ENCODE peak calls at places on chromosomes 12 and 14, in four cellular contexts. D, Y, W and J are unnamed samples.

GRCh38 chr12:15336772-15337553 is 14.7 kb downstream of the PTPRO start:
- DNase-seq in D (no peak), W (peak), Y (peak), J (no peak)

GRCh38 chr14:72892879-72893635 is 844 bp downstream of the DPF3 start:
- DNase-seq in W (peak), D (no peak), Y (no peak), J (no peak)

GRCh38 chr14:73189651-73190050 is 47.7 kb upstream of the PAPLN start:
- DNase-seq in Y (no peak), W (no peak), D (no peak), J (no peak)

GRCh38 chr12:4270016-4270669 is 3.4 kb upstream of the CCND2 start:
- DNase-seq in Y (no peak), W (no peak), D (no peak), J (no peak)

GRCh38 chr14:80504781-80505180 is 293.5 kb upstream of the DIO2 start:
- DNase-seq in Y (peak), W (no peak), D (no peak), J (no peak)

GRCh38 chr12:101490286-101490920 is 15.3 kb downstream of the SPIC start:
- DNase-seq in Y (no peak), W (peak), D (peak), J (peak)

GRCh38 chr12:132582058-132582420 is 28.3 kb downstream of the LRCOL1 start:
- DNase-seq in W (no peak), Y (no peak), D (no peak), J (no peak)

GRCh38 chr12:107236824-107237467 is 143.6 kb upstream of the CRY1 start:
- DNase-seq in Y (peak), D (no peak), W (no peak), J (no peak)

GRCh38 chr12:40980346-40981005 is 207.6 kb upstream of the PDZRN4 start:
- DNase-seq in W (no peak), Y (peak), D (no peak), J (no peak)

GRCh38 chr12:119229837-119230236 is 51.1 kb downstream of the HSPB8 start:
- DNase-seq in Y (peak), W (peak), D (peak), J (no peak)

GRCh38 chr12:11727133-11727664 is 77.7 kb downstream of the ETV6 start:
- DNase-seq in Y (no peak), D (no peak), W (no peak), J (no peak)

GRCh38 chr14:87043667-87044200 is 949.2 kb downstream of the GALC start:
- DNase-seq in D (no peak), Y (no peak), W (no peak), J (no peak)

GRCh38 chr12:124608451-124608870 is 41.0 kb upstream of the NCOR2 start:
- DNase-seq in D (no peak), Y (no peak), W (no peak), J (no peak)

GRCh38 chr14:97253756-97254155 is 456.6 kb downstream of the VRK1 start:
- DNase-seq in Y (no peak), D (no peak), W (no peak), J (no peak)

GRCh38 chr12:130813436-130813835 is 25.6 kb downstream of the STX2 start:
- DNase-seq in Y (no peak), D (no peak), W (no peak), J (no peak)

GRCh38 chr14:104820669-104821228 is 19.8 kb downstream of the ZBTB42 start:
- DNase-seq in W (peak), D (no peak), Y (peak), J (peak)

GRCh38 chr14:51448831-51449665 is 202.7 kb upstream of the FRMD6 start:
- DNase-seq in D (no peak), W (peak), Y (peak), J (no peak)

DNA sequence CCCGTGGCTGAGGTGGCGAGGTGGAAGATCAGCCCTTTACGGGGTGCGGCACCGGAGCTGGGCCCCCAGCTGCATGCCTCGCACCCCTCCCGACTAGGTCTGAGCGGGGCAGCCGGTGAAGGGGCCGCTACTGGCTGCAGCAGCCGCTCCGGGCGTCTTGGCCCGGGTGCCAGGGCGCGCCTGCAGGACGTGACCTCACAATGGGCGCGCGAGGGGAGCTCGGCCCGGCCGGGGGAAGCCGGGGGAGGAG is 397 bp downstream of the BAG5 start:
- DNase-seq in D (no peak), Y (no peak), W (no peak), J (no peak)
- H4K91ac ChIP-seq in D (no peak), Y (peak), W (peak), J (no peak)

DNA sequence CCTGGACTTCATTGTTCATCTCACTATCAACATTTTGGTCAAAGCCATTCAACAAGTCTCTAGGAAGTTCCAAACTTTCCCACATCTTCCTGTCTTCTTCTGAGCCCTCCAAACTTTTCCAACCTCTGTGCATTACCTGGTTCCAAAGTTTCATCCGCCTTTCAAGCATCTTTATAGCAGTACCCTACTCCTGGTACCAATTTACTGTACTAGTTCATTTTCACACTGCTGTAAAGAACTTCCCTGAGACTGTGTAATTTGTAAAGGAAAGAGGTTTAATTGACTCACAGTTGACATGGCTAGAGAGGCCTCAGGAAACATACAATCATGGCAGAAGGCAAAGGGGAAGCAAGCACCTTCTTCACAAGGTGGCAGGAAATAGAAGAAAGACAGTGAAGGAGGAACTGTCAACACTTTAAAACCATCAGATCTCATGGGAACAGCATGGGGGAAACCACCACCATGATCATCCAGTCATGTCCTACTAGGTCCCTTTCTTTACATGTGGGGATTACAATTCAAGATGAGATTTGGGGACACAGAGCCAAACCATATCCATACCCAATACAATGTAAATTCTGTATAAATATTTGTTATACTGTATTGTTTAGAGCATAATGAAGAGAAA is 109.7 kb downstream of the C12orf75 start:
- DNase-seq in Y (no peak), D (no peak), W (no peak), J (no peak)
- H4K91ac ChIP-seq in Y (no peak), D (no peak), W (no peak), J (no peak)

GRCh38 chr14:65470404-65470880 is 57.9 kb downstream of the FUT8 start:
- DNase-seq in D (no peak), W (no peak), Y (no peak), J (no peak)
- H4K91ac ChIP-seq in D (peak), W (no peak), Y (no peak), J (peak)

GRCh38 chr12:109998904-109999648 is at the start of gene ANKRD13A:
- DNase-seq in Y (peak), W (peak), D (peak), J (peak)
- H4K91ac ChIP-seq in Y (peak), W (peak), D (no peak), J (peak)

GRCh38 chr12:47989023-47989417 is 15.3 kb downstream of the COL2A1 start:
- DNase-seq in Y (no peak), W (no peak), D (no peak), J (no peak)

GRCh38 chr12:47986266-47986610 is 18.0 kb downstream of the COL2A1 start:
- DNase-seq in Y (no peak), W (no peak), D (no peak), J (no peak)

GRCh38 chr12:47986832-47987231 is 17.4 kb downstream of the COL2A1 start:
- DNase-seq in W (no peak), Y (no peak), D (no peak), J (no peak)

GRCh38 chr12:47988073-47989022 is 15.9 kb downstream of the COL2A1 start:
- DNase-seq in W (no peak), Y (peak), D (peak), J (no peak)

GRCh38 chr12:47987411-47988072 is 16.7 kb downstream of the COL2A1 start:
- DNase-seq in W (no peak), Y (peak), D (no peak), J (no peak)
- H4K91ac ChIP-seq in W (no peak), Y (no peak), D (no peak), J (peak)

DNA sequence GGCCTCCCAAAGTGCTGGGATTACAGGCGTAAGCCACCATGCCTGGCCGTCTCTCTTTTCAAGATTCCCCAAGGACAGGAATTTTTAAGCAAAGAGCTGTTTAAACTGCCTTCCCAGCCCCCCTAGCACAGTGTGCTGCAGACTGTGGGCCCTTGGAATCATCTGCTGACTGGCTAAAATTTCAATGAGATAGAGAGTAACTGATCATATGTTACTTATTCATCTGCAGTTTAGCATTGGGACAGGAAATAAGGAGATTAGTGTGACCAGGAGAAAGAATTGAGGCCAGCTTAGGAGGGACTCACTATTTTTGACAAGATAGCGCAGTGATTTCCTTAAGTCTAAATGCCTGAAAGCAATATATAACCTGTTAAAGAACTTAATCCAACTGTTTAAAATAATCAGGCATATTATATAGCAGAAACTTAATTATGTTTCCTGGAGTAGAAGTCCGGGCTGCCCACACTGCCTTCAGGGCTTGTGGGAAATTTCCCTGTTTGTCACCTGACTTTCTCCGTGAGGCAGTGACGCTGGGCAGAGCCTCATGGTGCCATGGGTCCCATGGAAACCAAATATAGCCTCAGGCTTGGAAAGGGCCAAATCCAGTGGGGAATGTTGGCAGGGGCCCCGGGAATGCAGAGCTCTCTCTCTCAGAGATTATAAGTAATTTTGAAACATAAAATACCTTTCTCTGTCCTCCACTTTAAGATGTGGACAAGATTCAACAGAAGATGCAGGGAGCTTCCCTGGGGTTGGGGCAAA is 22.8 kb upstream of the CEBPE start:
- DNase-seq in D (no peak), W (peak), Y (peak), J (no peak)
- H4K91ac ChIP-seq in D (no peak), W (no peak), Y (no peak), J (no peak)

DNA sequence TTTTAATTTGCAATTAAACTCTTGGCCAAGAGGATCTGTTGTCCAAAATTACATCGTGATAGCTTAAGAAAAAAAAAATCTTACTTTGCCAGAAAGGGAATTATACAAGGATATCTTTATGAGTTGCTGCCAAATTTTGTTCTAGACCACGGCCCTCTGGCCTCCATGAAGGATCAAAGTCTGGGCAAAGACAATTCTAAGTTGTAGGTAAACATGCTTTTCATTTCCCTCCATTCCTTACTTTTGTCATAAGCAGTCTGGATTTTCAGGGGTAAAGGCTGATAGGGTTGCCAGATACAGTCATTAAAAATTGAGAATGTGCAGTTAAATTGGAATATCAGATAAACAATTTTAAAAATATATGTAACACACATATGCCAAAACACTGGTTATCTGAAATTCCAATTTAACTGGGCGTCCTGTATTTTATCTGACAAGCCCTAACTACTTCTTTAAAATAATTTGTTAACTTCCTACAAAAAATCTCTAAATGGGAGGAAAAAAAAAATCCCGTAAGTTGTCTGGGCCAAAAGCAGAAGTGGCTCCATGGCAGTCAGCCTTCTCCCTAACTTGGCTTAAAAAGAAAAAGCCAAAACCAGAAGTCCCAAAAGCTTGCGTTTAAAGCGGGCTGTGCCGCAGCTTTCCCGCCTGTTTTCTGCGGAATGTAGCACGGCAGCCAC is 135.3 kb downstream of the MON2 start:
- DNase-seq in D (no peak), W (no peak), Y (no peak), J (no peak)
- H4K91ac ChIP-seq in D (peak), W (no peak), Y (peak), J (peak)

GRCh38 chr12:12916135-12916956 is 25.0 kb downstream of the GPRC5A start:
- DNase-seq in Y (peak), D (peak), W (peak), J (peak)
- H4K91ac ChIP-seq in Y (no peak), D (no peak), W (no peak), J (no peak)

DNA sequence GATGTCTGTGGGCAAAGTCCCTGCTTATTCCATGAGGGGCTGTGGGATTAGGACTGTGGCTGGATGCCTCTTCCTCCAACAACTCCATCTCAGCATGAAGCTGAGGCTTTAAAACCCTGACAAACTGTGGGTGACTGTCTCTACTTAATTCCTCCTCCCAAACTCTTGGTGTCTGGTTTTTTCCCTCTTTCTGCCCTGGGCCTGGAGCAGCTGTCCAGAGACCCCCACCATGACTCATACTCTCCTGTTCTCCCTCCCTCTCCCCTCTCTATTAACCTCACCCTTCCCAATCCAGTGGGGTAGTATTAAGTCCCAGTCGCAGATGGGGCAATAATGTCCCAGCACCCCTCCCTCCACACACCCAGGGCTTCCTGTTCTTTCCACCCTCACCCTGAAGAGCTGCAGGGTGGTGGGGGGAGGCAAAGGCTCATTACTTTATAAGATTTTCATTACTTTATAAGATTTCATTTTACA is 2.1 kb upstream of the DNAJC14 start:
- DNase-seq in W (peak), D (no peak), Y (no peak), J (no peak)
- H4K91ac ChIP-seq in W (no peak), D (no peak), Y (peak), J (no peak)

DNA sequence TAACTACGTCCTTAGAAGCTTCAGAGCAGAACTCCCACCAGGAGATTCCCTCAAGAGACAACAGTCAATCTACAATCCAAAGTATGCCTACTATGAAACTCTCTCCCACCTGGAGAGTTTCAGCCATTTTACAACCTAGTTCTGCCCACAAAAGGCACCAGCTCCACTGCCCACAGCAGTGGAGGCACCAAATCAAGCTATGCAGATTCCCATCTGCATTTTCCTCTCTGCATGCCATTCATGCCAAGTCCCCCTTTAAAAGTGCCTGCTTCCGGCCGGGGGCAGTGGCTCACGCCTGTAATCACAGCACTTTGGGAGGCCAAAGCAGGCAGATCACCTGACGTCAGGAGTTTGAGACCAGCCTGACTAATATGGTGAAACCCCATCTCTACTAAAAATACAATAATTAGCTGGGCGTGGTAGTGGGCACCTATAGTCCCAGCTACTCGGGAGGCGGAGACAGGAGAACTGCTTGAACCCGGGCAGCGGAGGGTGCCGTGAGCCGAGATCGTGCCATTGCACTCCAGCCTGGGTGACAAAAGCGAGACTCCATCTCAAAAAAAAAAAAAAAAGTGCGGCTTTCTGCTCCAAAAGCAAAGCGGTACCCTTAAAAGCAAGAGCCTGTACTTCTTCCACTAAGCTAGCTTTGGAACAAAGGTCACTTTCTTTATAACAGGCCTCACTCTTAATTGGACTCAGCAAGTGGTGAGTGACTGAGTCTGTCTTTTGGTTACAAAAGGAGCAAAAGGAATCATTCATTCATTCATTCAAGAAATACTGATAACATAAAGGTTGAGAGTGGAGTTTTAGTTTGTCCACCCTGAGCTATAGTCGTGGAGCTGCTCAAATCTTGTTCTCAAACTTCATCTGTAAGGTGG is 10.1 kb upstream of the DLGAP5 start:
- DNase-seq in Y (no peak), D (no peak), W (no peak), J (no peak)
- H4K91ac ChIP-seq in Y (no peak), D (no peak), W (no peak), J (no peak)